ENCODE peak calls at places on chromosomes 1 and 21, in nine cellular contexts. Y is A549, U is transverse colon, G is ovary, H is stomach, L is GM12878, O is sigmoid colon, C is suprapubic skin, V is HepG2. N is an unnamed sample.
A peak's percentile ranks its signal among the peaks of the same experiment; 100 is the strongest.

GRCh38 chr1:237012789-237013383 is 8.6 kb upstream of the MT1HL1 start:
- DNase-seq in Y (peak; percentile 59), U (peak; percentile 63), G (peak; percentile 35), H (peak; percentile 80), L (no peak), O (peak; percentile 84), C (no peak), V (peak; percentile 4), N (no peak)

GRCh38 chr1:101142244-101142643 is 94.6 kb upstream of the S1PR1 start:
- DNase-seq in Y (no peak), U (no peak), G (no peak), H (no peak), L (no peak), O (no peak), C (no peak), V (no peak), N (no peak)

GRCh38 chr1:36257375-36257767 is 33.1 kb downstream of the THRAP3 start:
- DNase-seq in Y (no peak), U (no peak), G (no peak), H (no peak), L (no peak), O (no peak), C (no peak), V (peak; percentile 27), N (no peak)

GRCh38 chr1:175479521-175480342 is 263.7 kb downstream of the TNR start:
- DNase-seq in Y (no peak), U (no peak), G (no peak), H (no peak), L (no peak), O (no peak), C (no peak), V (no peak), N (no peak)

GRCh38 chr1:99943238-99943794 is 26.5 kb upstream of the SLC35A3 start:
- DNase-seq in Y (no peak), U (no peak), G (no peak), H (no peak), L (no peak), O (no peak), C (no peak), V (peak; percentile 12), N (no peak)

GRCh38 chr1:219876798-219877209 is 51.6 kb downstream of the SLC30A10 start:
- DNase-seq in Y (no peak), U (no peak), G (no peak), H (no peak), L (no peak), O (no peak), C (no peak), V (peak; percentile 15), N (no peak)

GRCh38 chr1:64059556-64059955 is 143.9 kb upstream of the UBE2U start:
- DNase-seq in Y (no peak), U (no peak), G (no peak), H (no peak), L (no peak), O (no peak), C (no peak), V (no peak), N (no peak)

GRCh38 chr1:4796999-4797375 is 142.6 kb downstream of the AJAP1 start:
- DNase-seq in Y (no peak), U (no peak), G (no peak), H (no peak), L (no peak), O (no peak), C (no peak), V (no peak), N (no peak)

GRCh38 chr1:201016211-201016651 is 7.3 kb downstream of the KIF21B start:
- DNase-seq in Y (no peak), U (peak; percentile 61), G (no peak), H (no peak), L (no peak), O (no peak), C (no peak), V (no peak), N (no peak)

GRCh38 chr1:88357690-88358089 is 326.4 kb upstream of the PKN2 start:
- DNase-seq in Y (no peak), U (no peak), G (peak; percentile 27), H (no peak), L (no peak), O (no peak), C (no peak), V (no peak), N (no peak)

GRCh38 chr1:204680051-204680450 is 5.5 kb downstream of the LRRN2 start:
- DNase-seq in Y (no peak), U (no peak), G (no peak), H (no peak), L (no peak), O (no peak), C (no peak), V (no peak), N (no peak)

GRCh38 chr1:57279909-57280666 is 143.8 kb downstream of the DAB1 start:
- DNase-seq in Y (no peak), U (no peak), G (no peak), H (no peak), L (no peak), O (no peak), C (no peak), V (peak; percentile 100), N (no peak)

GRCh38 chr21:45985471-45986315 is 4.1 kb downstream of the COL6A1 start:
- DNase-seq in Y (no peak), U (peak; percentile 7), G (peak; percentile 37), H (no peak), L (no peak), O (peak; percentile 74), C (peak; percentile 78), V (no peak), N (no peak)

GRCh38 chr1:218537131-218537904 is 192.2 kb downstream of the TGFB2 start:
- DNase-seq in Y (no peak), U (no peak), G (no peak), H (no peak), L (no peak), O (no peak), C (no peak), V (no peak), N (no peak)

GRCh38 chr1:225554216-225554812 is 98.6 kb downstream of the ENAH start:
- DNase-seq in Y (peak; percentile 18), U (no peak), G (no peak), H (no peak), L (no peak), O (no peak), C (no peak), V (peak; percentile 12), N (peak; percentile 19)

GRCh38 chr1:46223472-46223943 is 20.4 kb downstream of the LURAP1 start:
- DNase-seq in Y (peak; percentile 38), U (peak; percentile 78), G (peak; percentile 74), H (peak; percentile 83), L (no peak), O (peak; percentile 86), C (peak; percentile 88), V (peak; percentile 79), N (peak; percentile 59)

GRCh38 chr21:38913120-38913975 is 107.6 kb downstream of the ETS2 start:
- DNase-seq in Y (peak; percentile 38), U (peak; percentile 93), G (peak; percentile 90), H (peak; percentile 93), L (no peak), O (peak; percentile 91), C (peak; percentile 86), V (no peak), N (peak; percentile 54)

DNA sequence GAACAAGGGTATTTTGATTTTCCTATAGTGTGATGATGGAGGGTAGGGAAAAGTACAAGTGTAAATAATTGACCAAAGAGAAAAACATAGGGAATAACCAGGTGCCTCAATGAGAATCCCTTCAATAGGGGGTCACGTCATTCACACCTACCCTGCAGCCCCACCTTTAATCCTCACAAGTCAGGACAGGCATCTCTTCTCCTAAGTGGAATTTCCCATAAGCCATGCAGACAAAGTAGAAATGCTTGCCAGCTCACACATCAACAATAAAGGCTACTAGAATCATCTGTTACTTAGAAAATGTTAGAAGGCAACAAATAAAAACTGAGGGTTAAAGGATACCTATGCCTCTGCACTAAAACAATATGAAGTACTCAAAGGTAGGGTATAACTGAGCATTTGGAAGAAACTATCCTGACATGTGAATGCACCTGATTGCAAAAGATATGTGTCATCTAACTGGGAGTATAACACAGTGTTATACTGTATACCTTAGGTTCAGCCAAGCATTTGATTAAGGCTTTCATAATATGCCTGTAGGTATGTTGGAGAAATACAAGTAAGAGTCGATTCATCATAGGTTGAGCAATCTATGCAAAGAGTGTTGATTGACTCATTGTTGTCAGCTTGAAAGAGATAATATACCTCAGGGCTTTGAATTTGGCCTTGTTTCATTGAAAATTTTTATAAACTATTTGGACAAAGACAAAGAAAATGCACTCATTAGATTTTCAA is 32.4 kb upstream of the ATP1A1 start:
- DNase-seq in Y (no peak), U (no peak), G (no peak), H (no peak), L (no peak), O (no peak), C (no peak), V (no peak), N (no peak)
- TF ChIP-seq CTCF in Y (no peak), U (no peak), G (no peak), H (no peak), L (no peak), O (no peak), C (no peak), V (no peak), N (no peak)

GRCh38 chr1:26067432-26067911 is at the start of gene TRIM63:
- DNase-seq in Y (no peak), U (no peak), G (no peak), H (no peak), L (no peak), O (no peak), C (no peak), V (no peak), N (no peak)
- TF ChIP-seq EP300 in Y (no peak), U (no peak), G (no peak), H (no peak), L (no peak), O (no peak), C (no peak), V (no peak), N (no peak)

DNA sequence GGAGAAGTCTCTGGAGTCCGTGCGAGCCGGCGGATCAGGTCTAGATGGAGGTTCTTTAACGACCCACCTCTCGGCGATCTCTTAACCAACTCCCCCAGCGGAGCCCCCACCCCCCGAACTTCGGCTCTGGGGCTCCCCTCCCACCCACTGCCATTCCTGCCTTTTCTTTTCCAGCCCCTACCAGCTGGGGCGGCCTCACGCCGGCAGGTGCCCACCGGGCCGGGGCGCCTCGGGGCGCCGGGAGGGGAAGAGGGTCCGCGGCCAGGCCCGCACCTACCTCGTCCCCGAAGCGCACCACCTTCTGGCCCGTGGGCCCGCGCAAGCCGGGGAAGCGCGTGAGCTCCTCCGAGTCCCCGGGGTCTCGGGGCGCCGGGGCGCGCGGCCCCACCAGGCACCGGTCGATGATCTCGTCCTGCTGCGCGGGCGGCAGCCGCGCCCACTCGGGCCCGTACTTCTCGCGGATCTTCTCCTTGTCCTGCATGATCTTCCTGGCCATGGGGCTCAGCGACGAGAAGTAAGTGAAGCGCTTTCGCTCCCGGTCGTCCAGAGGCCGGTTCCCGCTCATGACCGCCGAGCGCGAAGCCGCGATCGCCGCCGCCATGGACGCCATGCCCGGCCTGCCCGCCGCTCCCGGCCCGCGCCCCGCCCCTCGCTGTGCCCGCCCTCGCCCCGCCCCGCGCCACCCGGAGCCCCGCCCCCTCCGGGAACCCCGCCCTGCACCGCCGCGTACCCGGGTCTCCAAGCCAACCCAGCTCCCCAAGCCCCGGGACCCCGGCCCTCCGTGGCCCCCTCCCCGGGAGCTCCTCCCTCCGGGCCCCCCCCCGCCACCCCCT is at the start of gene C1orf198:
- DNase-seq in Y (peak; percentile 71), U (peak; percentile 81), G (peak; percentile 70), H (peak; percentile 78), L (no peak), O (peak; percentile 82), C (no peak), V (peak; percentile 32), N (peak; percentile 64)
- TF ChIP-seq POLR2A in Y (peak; percentile 93), U (peak; percentile 34), G (peak; percentile 47), H (no peak), L (peak; percentile 74), O (peak; percentile 28), C (peak; percentile 38), V (peak; percentile 68), N (peak; percentile 76)

GRCh38 chr1:227257964-227258363 is 60.3 kb downstream of the CDC42BPA start:
- DNase-seq in Y (no peak), U (no peak), G (no peak), H (no peak), L (no peak), O (no peak), C (no peak), V (no peak), N (no peak)
- TF ChIP-seq CTCF in Y (peak; percentile 11), U (no peak), G (no peak), H (no peak), L (no peak), O (no peak), C (no peak), V (peak; percentile 15), N (no peak)

N was measured in tibial nerve.